ENCODE peak calls at places on chromosome 16, in ten cellular contexts. G is lung; T is A549; A is ascending aorta; E is stimulated activated CD4-positive, alpha-beta T cell treated with anti-CD3 and anti-CD28 coated beads, Interleukin-15, amount 100 ng/mL, for 1 hour; L is HT1080; U is AG08395; R is activated CD8-positive, alpha-beta memory T cell treated with anti-CD3 and anti-CD28 coated beads for 1 hour; D is DND-41; P is iris pigment epithelial cell. I is an unnamed sample.
A peak's percentile ranks its signal among the peaks of the same experiment; 100 is the strongest.

GRCh38 chr16:77613115-77613514 is 109.2 kb upstream of the NUDT7 start:
- DNase-seq in G (no peak), T (no peak), A (no peak), E (no peak), L (peak; percentile 6), U (no peak), R (no peak), D (no peak), P (peak; percentile 29), I (no peak)

GRCh38 chr16:66030036-66030435 is 336.5 kb upstream of the CDH5 start:
- DNase-seq in G (no peak), T (no peak), A (no peak), E (no peak), L (no peak), U (peak; percentile 31), R (no peak), D (no peak), P (peak; percentile 67), I (peak; percentile 22)

GRCh38 chr16:24975428-24975889 is 39.7 kb downstream of the ARHGAP17 start:
- DNase-seq in G (no peak), T (peak; percentile 19), A (peak; percentile 11), E (no peak), L (no peak), U (no peak), R (no peak), D (no peak), P (peak; percentile 77), I (peak; percentile 43)

GRCh38 chr16:89727406-89728120 is 6.2 kb downstream of the ZNF276 start:
- DNase-seq in G (no peak), T (no peak), A (no peak), E (no peak), L (no peak), U (no peak), R (no peak), D (no peak), P (no peak), I (no peak)

GRCh38 chr16:89014611-89015230 is 37.7 kb upstream of the CBFA2T3 start:
- DNase-seq in G (no peak), T (no peak), A (no peak), E (no peak), L (no peak), U (no peak), R (no peak), D (no peak), P (no peak), I (no peak)

GRCh38 chr16:23469814-23470213 is 16.8 kb upstream of the COG7 start:
- DNase-seq in G (peak; percentile 47), T (peak; percentile 38), A (no peak), E (no peak), L (peak; percentile 52), U (peak; percentile 13), R (no peak), D (no peak), P (peak; percentile 58), I (peak; percentile 41)

GRCh38 chr16:87657621-87658192 is 55.4 kb downstream of the JPH3 start:
- DNase-seq in G (no peak), T (peak; percentile 59), A (no peak), E (no peak), L (peak; percentile 65), U (no peak), R (no peak), D (no peak), P (peak; percentile 24), I (peak; percentile 62)

GRCh38 chr16:15650019-15650697 is at the start of gene NDE1:
- DNase-seq in G (peak; percentile 91), T (peak; percentile 87), A (peak; percentile 95), E (peak; percentile 75), L (peak; percentile 87), U (peak; percentile 97), R (peak; percentile 82), D (peak; percentile 88), P (peak; percentile 90), I (peak; percentile 93)

GRCh38 chr16:1363501-1364041 is 11.8 kb downstream of the GNPTG start:
- DNase-seq in G (peak; percentile 58), T (peak; percentile 67), A (no peak), E (peak; percentile 49), L (peak; percentile 36), U (peak; percentile 73), R (peak; percentile 58), D (peak; percentile 61), P (peak; percentile 46), I (peak; percentile 38)

GRCh38 chr16:2742323-2743006 is 10.0 kb upstream of the SRRM2 start:
- DNase-seq in G (no peak), T (no peak), A (no peak), E (no peak), L (no peak), U (no peak), R (no peak), D (no peak), P (no peak), I (no peak)

GRCh38 chr16:51040637-51041036 is 110.4 kb downstream of the SALL1 start:
- DNase-seq in G (no peak), T (no peak), A (no peak), E (no peak), L (no peak), U (no peak), R (no peak), D (no peak), P (no peak), I (no peak)

GRCh38 chr16:31333686-31334649 is 21.0 kb upstream of the ITGAX start:
- DNase-seq in G (no peak), T (peak; percentile 73), A (no peak), E (no peak), L (peak; percentile 26), U (no peak), R (no peak), D (peak; percentile 11), P (peak; percentile 49), I (peak; percentile 36)

GRCh38 chr16:79873825-79874224 is 273.3 kb upstream of the MAF start:
- DNase-seq in G (no peak), T (no peak), A (no peak), E (no peak), L (no peak), U (no peak), R (no peak), D (no peak), P (no peak), I (no peak)

GRCh38 chr16:24518498-24518897 is 20.9 kb upstream of the RBBP6 start:
- DNase-seq in G (no peak), T (no peak), A (no peak), E (no peak), L (no peak), U (no peak), R (no peak), D (no peak), P (no peak), I (no peak)

GRCh38 chr16:25007284-25007984 is 7.7 kb downstream of the ARHGAP17 start:
- DNase-seq in G (no peak), T (no peak), A (peak; percentile 60), E (no peak), L (no peak), U (peak; percentile 62), R (no peak), D (no peak), P (peak; percentile 79), I (peak; percentile 45)

GRCh38 chr16:24116371-24116770 is 139.8 kb upstream of the CACNG3 start:
- DNase-seq in G (no peak), T (no peak), A (no peak), E (no peak), L (no peak), U (no peak), R (no peak), D (no peak), P (no peak), I (no peak)

GRCh38 chr16:12459401-12459791 is 344.3 kb downstream of the CPPED1 start:
- DNase-seq in G (peak; percentile 47), T (no peak), A (peak; percentile 73), E (no peak), L (no peak), U (no peak), R (no peak), D (no peak), P (no peak), I (no peak)

GRCh38 chr16:75244225-75244792 is 7.1 kb downstream of the BCAR1 start:
- DNase-seq in G (peak; percentile 56), T (no peak), A (peak; percentile 92), E (no peak), L (peak; percentile 57), U (peak; percentile 60), R (no peak), D (no peak), P (no peak), I (peak; percentile 69)

GRCh38 chr16:29883987-29884386 is 15.4 kb downstream of the SEZ6L2 start:
- DNase-seq in G (no peak), T (no peak), A (no peak), E (no peak), L (no peak), U (no peak), R (no peak), D (no peak), P (no peak), I (peak; percentile 26)

GRCh38 chr16:22425036-22425801 is 50.8 kb upstream of the CDR2 start:
- DNase-seq in G (no peak), T (no peak), A (peak; percentile 72), E (no peak), L (no peak), U (peak; percentile 69), R (no peak), D (no peak), P (peak; percentile 26), I (no peak)

GRCh38 chr16:26717826-26718225 is 348.9 kb upstream of the C16orf82 start:
- DNase-seq in G (no peak), T (peak; percentile 4), A (no peak), E (no peak), L (no peak), U (no peak), R (no peak), D (no peak), P (no peak), I (no peak)

GRCh38 chr16:30491744-30492308 is 19.3 kb downstream of the ITGAL start:
- DNase-seq in G (no peak), T (peak; percentile 80), A (no peak), E (no peak), L (peak; percentile 93), U (peak; percentile 91), R (no peak), D (peak; percentile 26), P (peak; percentile 76), I (peak; percentile 90)

GRCh38 chr16:48971571-48972071 is 310.0 kb downstream of the CBLN1 start:
- DNase-seq in G (no peak), T (no peak), A (no peak), E (no peak), L (peak; percentile 74), U (peak; percentile 29), R (no peak), D (no peak), P (no peak), I (peak; percentile 22)

GRCh38 chr16:87342504-87342903 is 25.3 kb upstream of the C16orf95 start:
- DNase-seq in G (no peak), T (no peak), A (no peak), E (no peak), L (no peak), U (no peak), R (no peak), D (no peak), P (no peak), I (no peak)

GRCh38 chr16:70715860-70716357 is 30.1 kb upstream of the MTSS2 start:
- DNase-seq in G (no peak), T (no peak), A (no peak), E (no peak), L (no peak), U (no peak), R (no peak), D (no peak), P (peak; percentile 61), I (no peak)

GRCh38 chr16:23296994-23297393 is 5.1 kb upstream of the SCNN1B start:
- DNase-seq in G (no peak), T (peak; percentile 57), A (no peak), E (no peak), L (peak; percentile 27), U (no peak), R (no peak), D (peak; percentile 17), P (no peak), I (peak; percentile 18)

GRCh38 chr16:81415757-81416156 is 28.9 kb upstream of the CMIP start:
- DNase-seq in G (no peak), T (no peak), A (no peak), E (no peak), L (no peak), U (no peak), R (no peak), D (no peak), P (no peak), I (no peak)

GRCh38 chr16:6377956-6378355 is 954.7 kb upstream of the RBFOX1 start:
- DNase-seq in G (no peak), T (no peak), A (no peak), E (no peak), L (no peak), U (no peak), R (no peak), D (no peak), P (no peak), I (no peak)

I was measured in ELR.